ENCODE peak calls at places on chromosomes 3 and 15, in four cellular contexts. One of them, this sample, is unnamed.

GRCh38 chr3:47016934-47017435 is 37.5 kb downstream of the NBEAL2 start:
- DNase-seq in OCI-LY7: peak
- DNase-seq in HCT116: no peak
- DNase-seq in GM23248: peak
- DNase-seq in this sample: no peak

GRCh38 chr3:113685956-113686721 is 10.3 kb downstream of the USF3 start:
- DNase-seq in OCI-LY7: no peak
- DNase-seq in HCT116: no peak
- DNase-seq in GM23248: peak
- DNase-seq in this sample: peak

GRCh38 chr3:160616311-160616710 is 50.9 kb upstream of the KPNA4 start:
- DNase-seq in GM23248: peak
- DNase-seq in OCI-LY7: no peak
- DNase-seq in HCT116: no peak
- DNase-seq in this sample: no peak

GRCh38 chr3:53044371-53045106 is 1.3 kb downstream of the SFMBT1 start:
- DNase-seq in OCI-LY7: peak
- DNase-seq in HCT116: no peak
- DNase-seq in GM23248: peak
- DNase-seq in this sample: peak

GRCh38 chr3:16132190-16132589 is 42.3 kb upstream of the GALNT15 start:
- DNase-seq in HCT116: no peak
- DNase-seq in GM23248: no peak
- DNase-seq in OCI-LY7: no peak
- DNase-seq in this sample: peak

GRCh38 chr3:52779411-52780297 is 2.3 kb downstream of the ITIH1 start:
- DNase-seq in OCI-LY7: peak
- DNase-seq in GM23248: no peak
- DNase-seq in HCT116: no peak
- DNase-seq in this sample: no peak

GRCh38 chr15:56984681-56985515 is 66.5 kb downstream of the TCF12 start:
- DNase-seq in OCI-LY7: no peak
- DNase-seq in GM23248: peak
- DNase-seq in HCT116: no peak
- DNase-seq in this sample: no peak

GRCh38 chr15:70625438-70625837 is 137.9 kb downstream of the UACA start:
- DNase-seq in GM23248: no peak
- DNase-seq in OCI-LY7: no peak
- DNase-seq in HCT116: no peak
- DNase-seq in this sample: no peak

GRCh38 chr3:492586-493296 is 296.2 kb downstream of the CHL1 start:
- DNase-seq in HCT116: no peak
- DNase-seq in GM23248: no peak
- DNase-seq in OCI-LY7: no peak
- DNase-seq in this sample: peak

GRCh38 chr15:92665100-92665555 is 9.6 kb upstream of the FAM174B start:
- DNase-seq in GM23248: peak
- DNase-seq in OCI-LY7: no peak
- DNase-seq in HCT116: no peak
- DNase-seq in this sample: no peak

GRCh38 chr3:139526146-139526545 is 13.4 kb downstream of the RBP1 start:
- DNase-seq in GM23248: no peak
- DNase-seq in OCI-LY7: no peak
- DNase-seq in HCT116: no peak
- DNase-seq in this sample: no peak

GRCh38 chr3:51392301-51393095 is 1.4 kb downstream of the RBM15B start:
- DNase-seq in GM23248: no peak
- DNase-seq in HCT116: no peak
- DNase-seq in OCI-LY7: no peak
- DNase-seq in this sample: no peak

GRCh38 chr3:140164156-140164555 is 229.2 kb downstream of the CLSTN2 start:
- DNase-seq in OCI-LY7: no peak
- DNase-seq in GM23248: no peak
- DNase-seq in HCT116: no peak
- DNase-seq in this sample: no peak

GRCh38 chr15:31342381-31342780 is 15.7 kb downstream of the KLF13 start:
- DNase-seq in OCI-LY7: no peak
- DNase-seq in HCT116: no peak
- DNase-seq in GM23248: no peak
- DNase-seq in this sample: no peak

GRCh38 chr15:69783211-69783610 is 314.5 kb downstream of the TLE3 start:
- DNase-seq in GM23248: no peak
- DNase-seq in HCT116: no peak
- DNase-seq in OCI-LY7: peak
- DNase-seq in this sample: no peak

GRCh38 chr3:71307884-71308697 is 275.4 kb downstream of the FOXP1 start:
- DNase-seq in OCI-LY7: no peak
- DNase-seq in GM23248: no peak
- DNase-seq in HCT116: no peak
- DNase-seq in this sample: no peak

GRCh38 chr15:48636511-48636910 is 9.0 kb downstream of the FBN1 start:
- DNase-seq in OCI-LY7: no peak
- DNase-seq in HCT116: no peak
- DNase-seq in GM23248: peak
- DNase-seq in this sample: no peak

GRCh38 chr3:132134611-132135010 is 99.8 kb upstream of the CPNE4 start:
- DNase-seq in HCT116: no peak
- DNase-seq in OCI-LY7: no peak
- DNase-seq in GM23248: peak
- DNase-seq in this sample: no peak

GRCh38 chr3:37124431-37124830 is 50.0 kb downstream of the LRRFIP2 start:
- DNase-seq in HCT116: no peak
- DNase-seq in OCI-LY7: no peak
- DNase-seq in GM23248: peak
- DNase-seq in this sample: no peak

GRCh38 chr3:100150583-100150982 is 36.3 kb upstream of the FILIP1L start:
- DNase-seq in GM23248: peak
- DNase-seq in OCI-LY7: no peak
- DNase-seq in HCT116: no peak
- DNase-seq in this sample: no peak

GRCh38 chr3:144403040-144403457 is 431.4 kb downstream of the DIPK2A start:
- DNase-seq in HCT116: no peak
- DNase-seq in GM23248: peak
- DNase-seq in OCI-LY7: no peak
- DNase-seq in this sample: no peak

GRCh38 chr15:51830279-51830806 is 890 bp downstream of the TMOD3 start:
- DNase-seq in GM23248: no peak
- DNase-seq in HCT116: no peak
- DNase-seq in OCI-LY7: peak
- DNase-seq in this sample: peak

GRCh38 chr3:60497922-60498321 is 753.3 kb downstream of the FHIT start:
- DNase-seq in GM23248: no peak
- DNase-seq in HCT116: no peak
- DNase-seq in OCI-LY7: no peak
- DNase-seq in this sample: no peak

GRCh38 chr15:72179950-72180581 is 17.5 kb downstream of the GRAMD2A start:
- DNase-seq in GM23248: no peak
- DNase-seq in HCT116: no peak
- DNase-seq in OCI-LY7: no peak
- DNase-seq in this sample: peak

GRCh38 chr15:68989876-68990754 is 24.4 kb upstream of the NOX5 start:
- DNase-seq in HCT116: no peak
- DNase-seq in GM23248: no peak
- DNase-seq in OCI-LY7: no peak
- DNase-seq in this sample: peak

GRCh38 chr3:58962816-58963215 is 87.0 kb downstream of the CFAP20DC start:
- DNase-seq in HCT116: no peak
- DNase-seq in GM23248: peak
- DNase-seq in OCI-LY7: no peak
- DNase-seq in this sample: no peak
- H2AFZ ChIP-seq in HCT116: no peak
- H2AFZ ChIP-seq in GM23248: no peak
- H2AFZ ChIP-seq in OCI-LY7: no peak
- H2AFZ ChIP-seq in this sample: no peak

DNA sequence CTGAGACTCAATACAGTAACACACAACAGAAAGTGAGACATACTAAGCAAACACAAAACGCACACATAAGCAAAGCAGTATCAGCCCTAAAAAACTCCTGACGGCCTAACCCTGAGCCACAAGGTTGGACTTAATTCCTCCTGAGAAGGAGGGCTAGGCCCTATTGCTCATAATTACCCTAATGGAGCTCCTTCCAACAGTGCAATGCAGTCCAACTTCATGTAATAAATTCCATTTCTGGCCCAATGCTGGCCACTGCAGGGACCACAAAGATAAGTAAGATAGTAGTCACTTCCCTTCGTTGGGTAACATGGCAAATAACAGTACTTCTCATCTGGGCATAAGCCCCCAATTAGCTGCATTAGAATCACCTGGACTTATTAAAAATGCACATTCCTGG is 4.2 kb downstream of the VPS39 start:
- DNase-seq in OCI-LY7: no peak
- DNase-seq in GM23248: peak
- DNase-seq in HCT116: no peak
- DNase-seq in this sample: no peak
- TF ChIP-seq EZH2phosphoT487 in OCI-LY7: no peak
- TF ChIP-seq EZH2phosphoT487 in GM23248: no peak
- TF ChIP-seq EZH2phosphoT487 in HCT116: no peak
- TF ChIP-seq EZH2phosphoT487 in this sample: no peak

GRCh38 chr3:148911173-148911572 is 46.1 kb downstream of the CPA3 start:
- DNase-seq in GM23248: no peak
- DNase-seq in OCI-LY7: no peak
- DNase-seq in HCT116: peak
- DNase-seq in this sample: peak
- H2AFZ ChIP-seq in GM23248: no peak
- H2AFZ ChIP-seq in OCI-LY7: no peak
- H2AFZ ChIP-seq in HCT116: peak
- H2AFZ ChIP-seq in this sample: peak

DNA sequence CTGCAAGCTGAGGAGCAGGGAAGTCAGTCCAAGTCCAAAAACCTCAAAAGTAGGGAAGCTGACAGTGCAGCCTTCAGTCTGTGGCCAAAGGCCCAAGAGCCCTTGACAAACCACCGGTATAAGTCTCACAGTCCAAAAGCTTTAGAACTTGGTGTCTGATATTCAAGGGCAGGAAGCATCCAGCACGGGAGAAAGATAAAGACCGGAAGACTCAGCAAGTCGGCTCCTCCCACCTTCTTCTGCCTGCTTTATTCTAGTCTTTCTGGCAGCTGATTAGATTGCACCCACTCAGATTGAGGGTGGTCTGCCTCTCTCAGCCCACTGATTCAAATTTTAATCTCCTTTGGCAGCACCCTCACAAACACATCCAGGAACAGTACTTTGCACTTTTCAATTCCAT is 43.5 kb downstream of the CD200 start:
- DNase-seq in OCI-LY7: no peak
- DNase-seq in GM23248: no peak
- DNase-seq in HCT116: no peak
- DNase-seq in this sample: no peak
- TF ChIP-seq EZH2phosphoT487 in OCI-LY7: no peak
- TF ChIP-seq EZH2phosphoT487 in GM23248: no peak
- TF ChIP-seq EZH2phosphoT487 in HCT116: no peak
- TF ChIP-seq EZH2phosphoT487 in this sample: no peak

This sample was measured in GM23338.